ENCODE peak calls at places on chromosomes 13 and 19, in seven cellular contexts. Y, T, C, U, N, Q and D are unnamed samples.

GRCh38 chr19:1606138-1606651 is 933 bp upstream of the UQCR11 start:
- DNase-seq in Q (no peak), T (no peak), N (no peak), U (no peak), Y (no peak), C (no peak), D (no peak)

GRCh38 chr19:17419154-17419490 is 725 bp upstream of the MVB12A start:
- DNase-seq in N (no peak), Q (no peak), C (peak; percentile 18), Y (no peak), U (no peak), T (no peak), D (no peak)

GRCh38 chr19:48975947-48976847 is 11.1 kb downstream of the FTL start:
- DNase-seq in Q (peak; percentile 51), Y (no peak), U (peak; percentile 31), T (peak; percentile 41), C (peak; percentile 42), N (no peak), D (peak; percentile 12)

GRCh38 chr13:94641432-94641941 is 39.8 kb downstream of the GPR180 start:
- DNase-seq in T (no peak), N (no peak), Q (no peak), U (no peak), C (peak; percentile 72), Y (peak; percentile 74), D (no peak)

GRCh38 chr19:3338541-3339181 is 27.7 kb upstream of the NFIC start:
- DNase-seq in U (peak; percentile 35), T (no peak), Q (peak; percentile 73), C (no peak), N (no peak), Y (peak; percentile 28), D (no peak)

GRCh38 chr19:47143322-47144073 is 12.9 kb downstream of the SAE1 start:
- DNase-seq in Y (no peak), N (no peak), Q (no peak), U (no peak), T (no peak), C (no peak), D (no peak)

GRCh38 chr19:38736413-38737280 is 7.6 kb downstream of the CAPN12 start:
- DNase-seq in N (no peak), C (peak; percentile 66), Q (peak; percentile 36), Y (no peak), U (no peak), T (no peak), D (peak; percentile 75)

GRCh38 chr19:2271516-2272103 is 10.4 kb downstream of the PEAK3 start:
- DNase-seq in T (no peak), C (peak; percentile 93), Q (peak; percentile 38), U (no peak), N (no peak), Y (peak; percentile 56), D (no peak)

GRCh38 chr13:84831666-84832657 is 949.7 kb upstream of the SLITRK1 start:
- DNase-seq in N (no peak), C (no peak), Q (no peak), T (no peak), U (no peak), Y (no peak), D (no peak)

GRCh38 chr13:74966814-74967213 is 515.2 kb downstream of the TBC1D4 start:
- DNase-seq in T (peak; percentile 14), C (no peak), Y (peak; percentile 19), U (no peak), Q (no peak), N (no peak), D (peak; percentile 11)

GRCh38 chr13:44197791-44198770 is 175.5 kb upstream of the SERP2 start:
- DNase-seq in T (no peak), Y (no peak), C (peak; percentile 36), U (no peak), Q (no peak), N (no peak), D (no peak)

GRCh38 chr19:10510301-10510802 is 6.9 kb downstream of the S1PR5 start:
- DNase-seq in Q (peak; percentile 60), T (peak; percentile 66), N (no peak), C (peak; percentile 18), U (peak; percentile 76), Y (no peak), D (no peak)

GRCh38 chr19:22623841-22624221 is 10.3 kb upstream of the ZNF492 start:
- DNase-seq in N (no peak), U (no peak), Q (no peak), Y (no peak), C (no peak), T (no peak), D (no peak)

GRCh38 chr19:11378319-11379189 is 4.1 kb downstream of the SWSAP1 start:
- DNase-seq in N (no peak), Y (peak; percentile 52), T (peak; percentile 74), C (peak; percentile 87), Q (no peak), U (no peak), D (no peak)

GRCh38 chr19:29587518-29587986 is 18.5 kb upstream of the POP4 start:
- DNase-seq in T (no peak), Q (peak; percentile 19), U (peak; percentile 66), N (no peak), Y (no peak), C (peak; percentile 82), D (no peak)

GRCh38 chr19:41882568-41883462 is at the start of gene ARHGEF1:
- DNase-seq in Q (peak; percentile 74), N (no peak), T (no peak), C (peak; percentile 58), Y (peak; percentile 37), U (peak; percentile 48), D (peak; percentile 35)

GRCh38 chr13:27772651-27773425 is 19.4 kb upstream of the GSX1 start:
- DNase-seq in U (no peak), C (no peak), Y (no peak), Q (no peak), N (no peak), T (no peak), D (no peak)

GRCh38 chr13:110298566-110299321 is 8.2 kb downstream of the COL4A1 start:
- DNase-seq in T (no peak), N (no peak), C (no peak), U (no peak), Y (no peak), Q (no peak), D (no peak)

GRCh38 chr19:10295847-10296591 is 6.3 kb downstream of the ICAM5 start:
- DNase-seq in C (no peak), U (no peak), T (no peak), Y (no peak), Q (no peak), N (no peak), D (no peak)

GRCh38 chr19:39566064-39566463 is 26.1 kb upstream of the EID2 start:
- DNase-seq in Q (no peak), N (no peak), Y (no peak), C (no peak), U (no peak), T (no peak), D (no peak)